ENCODE peak calls at places on chromosomes 3 and 15, in seven cellular contexts. F is stimulated activated CD8-positive, alpha-beta memory T cell treated with anti-CD3 and anti-CD28 coated beads, Interleukin-15, amount 100 ng/mL, for 4 hours; J is activated CD8-positive, alpha-beta T cell treated with anti-CD3 and anti-CD28 coated beads, Interleukin-2, amount 10 ng/mL, durations not matched to agents 7 days and 5 days; C is left ventricle myocardium inferior; X is thoracic aorta; H is HT1080; W is stimulated activated naive CD4-positive, alpha-beta T cell. Z is an unnamed sample.

GRCh38 chr15:71054286-71054952 is 60.9 kb upstream of the THSD4 start:
- DNase-seq in X (no peak), W (no peak), H (no peak), J (no peak), C (no peak), F (no peak), Z (no peak)

GRCh38 chr3:137572931-137573330 is 191.2 kb upstream of the SOX14 start:
- DNase-seq in J (no peak), C (no peak), W (no peak), X (no peak), F (no peak), H (no peak), Z (no peak)

GRCh38 chr15:51721199-51721960 is 16.1 kb downstream of the LYSMD2 start:
- DNase-seq in W (no peak), C (no peak), J (no peak), F (no peak), H (no peak), X (no peak), Z (no peak)

GRCh38 chr3:79297242-79297641 is 470.6 kb downstream of the ROBO1 start:
- DNase-seq in X (no peak), F (no peak), C (no peak), W (no peak), H (peak), J (no peak), Z (no peak)

GRCh38 chr3:30720586-30721313 is 114.3 kb downstream of the TGFBR2 start:
- DNase-seq in W (no peak), C (no peak), H (peak), F (no peak), J (no peak), X (no peak), Z (no peak)

GRCh38 chr15:98801234-98801561 is 152.9 kb downstream of the IGF1R start:
- DNase-seq in W (no peak), H (no peak), J (peak), C (no peak), X (no peak), F (no peak), Z (no peak)

GRCh38 chr3:123833398-123833785 is 50.7 kb downstream of the MYLK start:
- DNase-seq in H (no peak), W (no peak), J (no peak), X (no peak), C (no peak), F (no peak), Z (no peak)

GRCh38 chr3:156037356-156037755 is 83.0 kb upstream of the KCNAB1 start:
- DNase-seq in C (no peak), F (no peak), W (no peak), H (no peak), X (no peak), J (no peak), Z (no peak)

GRCh38 chr3:105014631-105015030 is 352.1 kb upstream of the ALCAM start:
- DNase-seq in F (no peak), H (no peak), C (no peak), J (no peak), W (no peak), X (no peak), Z (no peak)

GRCh38 chr3:195007794-195008193 is 263.2 kb downstream of the XXYLT1 start:
- DNase-seq in H (no peak), J (no peak), C (no peak), W (no peak), F (no peak), X (no peak), Z (no peak)

GRCh38 chr3:98577178-98577895 is 16.1 kb downstream of the CPOX start:
- DNase-seq in F (no peak), H (peak), W (no peak), X (no peak), J (no peak), C (no peak), Z (no peak)

GRCh38 chr3:43317461-43318316 is 31.3 kb downstream of the SNRK start:
- DNase-seq in X (no peak), W (no peak), F (no peak), H (no peak), J (no peak), C (no peak), Z (no peak)

GRCh38 chr15:35481992-35482391 is 64.0 kb downstream of the DPH6 start:
- DNase-seq in X (no peak), F (no peak), W (no peak), J (no peak), C (no peak), H (peak), Z (no peak)

GRCh38 chr3:41188291-41188690 is 11.0 kb upstream of the CTNNB1 start:
- DNase-seq in C (no peak), W (no peak), H (no peak), J (no peak), F (no peak), X (no peak), Z (no peak)

GRCh38 chr15:68275165-68275746 is 2.3 kb upstream of the FEM1B start:
- DNase-seq in X (no peak), W (no peak), C (no peak), H (no peak), F (no peak), J (no peak), Z (no peak)

GRCh38 chr3:47163023-47163989 is 607 bp downstream of the SETD2 start:
- DNase-seq in F (peak), X (no peak), C (peak), J (peak), H (peak), W (peak), Z (peak)

GRCh38 chr3:50442940-50443579 is 60.4 kb downstream of the CACNA2D2 start:
- DNase-seq in W (no peak), C (no peak), H (no peak), X (no peak), F (no peak), J (no peak), Z (peak)

GRCh38 chr3:29385056-29385455 is 104.2 kb downstream of the RBMS3 start:
- DNase-seq in J (no peak), W (no peak), H (peak), F (no peak), C (no peak), X (no peak), Z (no peak)

GRCh38 chr15:57352535-57353316 is 23.6 kb upstream of the CGNL1 start:
- DNase-seq in F (no peak), J (no peak), W (no peak), X (no peak), H (no peak), C (no peak), Z (no peak)

GRCh38 chr15:79416876-79417275 is 15.3 kb upstream of the MINAR1 start:
- DNase-seq in X (no peak), F (no peak), H (no peak), W (no peak), J (no peak), C (no peak), Z (no peak)

GRCh38 chr3:55584716-55585368 is 97.7 kb upstream of the WNT5A start:
- DNase-seq in F (no peak), J (no peak), C (no peak), W (no peak), H (no peak), X (no peak), Z (no peak)

GRCh38 chr3:149783576-149783975 is 8.8 kb downstream of the ANKUB1 start:
- DNase-seq in J (no peak), F (no peak), X (no peak), C (no peak), W (no peak), H (peak), Z (no peak)